ENCODE peak calls at places on chromosomes 13 and 19, in four cellular contexts. M is ovary; G is naive thymus-derived CD4-positive, alpha-beta T cell; Q is left ventricle myocardium inferior. V is an unnamed sample. For H3K27me3, the result is how much of the 10 kb centered on the place peaks cover.

GRCh38 chr19:39845621-39846175 is 481 bp downstream of the FBL start:
- DNase-seq in Q (no peak), M (no peak), G (no peak), V (no peak)

GRCh38 chr19:21092107-21092506 is 10.1 kb downstream of the ZNF714 start:
- DNase-seq in G (no peak), Q (no peak), M (no peak), V (no peak)

GRCh38 chr19:37329686-37330085 is 41.2 kb upstream of the ZNF527 start:
- DNase-seq in M (no peak), G (no peak), Q (no peak), V (no peak)

GRCh38 chr13:60164490-60164889 is 762 bp upstream of the DIAPH3 start:
- DNase-seq in G (no peak), Q (no peak), M (peak), V (no peak)

GRCh38 chr19:18736415-18737336 is 53.2 kb downstream of the CRTC1 start:
- DNase-seq in M (no peak), G (no peak), Q (no peak), V (no peak)

GRCh38 chr13:32086791-32087441 is 55.3 kb downstream of the FRY start:
- DNase-seq in G (no peak), M (no peak), Q (no peak), V (no peak)

GRCh38 chr19:2624537-2625091 is 77.9 kb downstream of the GNG7 start:
- DNase-seq in G (no peak), Q (peak), M (no peak), V (no peak)

GRCh38 chr13:29543230-29544215 is 52.0 kb downstream of the SLC7A1 start:
- DNase-seq in G (no peak), M (no peak), Q (no peak), V (peak)

GRCh38 chr13:22210134-22210930 is 539.5 kb downstream of the FGF9 start:
- DNase-seq in Q (no peak), G (no peak), M (no peak), V (no peak)

GRCh38 chr13:22214184-22214583 is 543.3 kb downstream of the FGF9 start:
- DNase-seq in Q (no peak), G (peak), M (no peak), V (no peak)

GRCh38 chr13:22211876-22212275 is 541.0 kb downstream of the FGF9 start:
- DNase-seq in G (no peak), M (no peak), Q (no peak), V (no peak)

GRCh38 chr13:22212576-22212975 is 541.7 kb downstream of the FGF9 start:
- DNase-seq in M (no peak), G (no peak), Q (no peak), V (no peak)
- H3K27me3 ChIP-seq in M (under half), G (under half), Q (under half), V (under half)

DNA sequence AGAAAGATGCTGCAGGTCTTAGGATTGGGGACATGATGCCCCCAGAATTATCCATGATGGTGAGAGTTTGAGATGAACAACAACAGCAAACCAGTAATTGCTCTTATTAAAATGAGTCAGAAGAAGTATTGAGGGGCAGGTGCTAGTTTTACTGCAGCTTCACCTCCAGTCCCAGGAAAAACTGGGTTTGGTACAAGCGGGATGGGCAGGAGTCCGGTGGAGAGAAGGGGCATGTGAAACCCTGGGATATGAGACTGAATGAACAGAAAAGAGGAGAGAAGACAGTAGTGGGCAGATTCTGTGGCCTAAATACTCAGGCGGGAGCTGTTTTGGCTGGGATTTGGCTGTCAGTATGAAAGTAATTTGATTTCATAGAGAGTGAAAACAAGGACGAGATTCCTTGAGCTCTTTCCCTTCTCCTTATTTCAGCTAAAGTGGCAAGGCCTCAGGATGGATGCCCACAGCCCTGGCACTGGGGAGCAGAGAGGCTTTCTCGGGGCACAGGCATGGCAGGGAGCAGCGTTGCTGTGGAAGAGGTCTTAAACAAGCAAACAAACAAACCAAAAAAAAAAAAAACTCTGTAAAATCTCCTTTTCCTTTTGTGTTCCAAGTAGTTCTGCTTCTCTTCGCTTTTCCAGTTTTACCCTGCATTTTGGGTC is 30.7 kb downstream of the NFIX start:
- DNase-seq in Q (no peak), M (no peak), G (no peak), V (no peak)
- H3K4me3 ChIP-seq in Q (peak), M (peak), G (no peak), V (no peak)

DNA sequence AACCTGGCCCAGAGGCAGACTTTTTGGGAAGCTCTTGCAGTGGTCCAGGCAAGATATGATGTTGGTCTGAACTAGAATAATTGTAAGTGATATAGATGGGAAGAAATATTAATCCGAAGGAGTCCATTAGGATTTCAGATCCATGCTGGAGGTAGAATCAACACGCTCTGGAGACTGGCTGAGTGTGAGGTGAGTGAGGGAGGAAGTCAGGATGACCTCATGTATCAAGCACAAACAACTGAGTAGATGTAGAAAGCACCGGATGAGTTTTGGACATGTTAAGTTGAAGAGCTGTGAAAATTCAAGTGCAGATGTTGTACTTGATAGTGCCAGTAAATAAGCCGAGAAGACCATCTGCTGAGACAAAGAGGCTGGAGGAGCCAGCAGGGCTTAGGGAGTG is 5.2 kb upstream of the CNMD start:
- DNase-seq in M (no peak), G (no peak), Q (no peak), V (no peak)
- H3K27me3 ChIP-seq in M (under half), G (under half), Q (half or more), V (under half)

GRCh38 chr19:12270854-12271253 is 23.8 kb downstream of the ZNF44 start:
- DNase-seq in G (no peak), M (no peak), Q (no peak), V (no peak)
- H3K4me3 ChIP-seq in G (no peak), M (no peak), Q (no peak), V (no peak)

DNA sequence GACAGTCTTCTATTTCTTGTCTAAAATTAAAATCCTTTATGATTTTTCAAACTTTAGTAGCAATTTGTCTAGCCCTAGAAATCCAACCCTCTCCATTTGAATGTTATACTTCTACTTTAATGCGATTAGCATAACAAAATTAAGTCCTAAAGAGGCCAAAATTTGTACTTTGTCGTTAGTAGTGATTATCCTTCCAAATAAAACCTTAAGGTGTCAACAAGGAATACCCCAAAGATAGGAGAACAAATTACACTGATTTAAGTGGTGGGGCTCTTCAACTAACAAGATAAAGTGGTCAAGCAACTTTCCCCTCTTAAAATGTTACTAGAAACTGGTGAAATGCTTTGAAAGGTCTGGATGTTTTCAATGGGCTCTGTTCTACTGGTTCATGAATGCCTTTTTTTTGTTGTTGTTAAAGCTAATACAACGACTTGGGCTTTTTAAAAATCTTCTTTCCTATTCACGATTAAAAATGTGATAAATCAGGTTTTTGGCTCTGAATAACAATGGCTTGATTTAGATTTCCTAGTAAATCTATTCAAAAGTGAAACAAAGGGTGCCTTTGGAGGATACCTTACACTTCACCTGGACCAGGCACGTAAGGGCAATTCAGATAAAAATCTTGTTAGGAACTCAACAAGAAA is 3.3 kb downstream of the SOX21 start:
- DNase-seq in G (no peak), Q (no peak), M (no peak), V (no peak)
- H3K27me3 ChIP-seq in G (under half), Q (half or more), M (under half), V (half or more)

DNA sequence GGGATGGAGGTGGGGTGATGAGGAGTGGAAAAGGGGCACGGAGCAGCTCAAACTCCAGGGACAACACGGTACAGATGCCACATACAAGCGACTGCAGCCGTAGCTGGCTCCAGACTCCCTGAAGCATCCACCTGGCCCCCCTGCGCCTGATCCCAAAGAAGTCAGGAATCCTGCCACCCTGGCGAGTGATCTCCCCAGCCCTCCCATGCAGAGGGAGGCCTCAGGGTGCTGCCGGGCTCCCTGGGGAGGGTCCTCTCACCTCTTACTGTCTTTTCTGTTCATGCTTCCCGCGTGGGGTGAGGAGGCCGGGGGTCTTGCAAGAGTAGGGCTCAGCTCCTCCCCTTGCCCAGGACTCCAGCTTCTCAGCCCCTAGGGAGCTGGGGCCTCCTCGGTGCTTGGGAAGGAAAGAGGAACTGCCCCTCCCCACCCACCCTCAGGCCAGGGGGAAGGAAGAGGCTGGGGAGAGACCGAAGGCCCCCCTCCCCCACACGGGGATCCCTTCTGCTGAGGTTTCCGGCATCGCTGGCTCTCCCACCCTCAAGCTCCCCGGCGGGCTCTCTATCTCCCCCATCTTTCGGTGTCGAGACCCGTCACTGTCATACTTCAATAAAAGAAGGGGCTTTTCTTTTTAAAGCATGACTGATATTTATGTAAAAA is at the start of gene RASGRP4:
- DNase-seq in G (no peak), Q (peak), M (no peak), V (peak)
- H3K4me3 ChIP-seq in G (no peak), Q (peak), M (no peak), V (peak)

DNA sequence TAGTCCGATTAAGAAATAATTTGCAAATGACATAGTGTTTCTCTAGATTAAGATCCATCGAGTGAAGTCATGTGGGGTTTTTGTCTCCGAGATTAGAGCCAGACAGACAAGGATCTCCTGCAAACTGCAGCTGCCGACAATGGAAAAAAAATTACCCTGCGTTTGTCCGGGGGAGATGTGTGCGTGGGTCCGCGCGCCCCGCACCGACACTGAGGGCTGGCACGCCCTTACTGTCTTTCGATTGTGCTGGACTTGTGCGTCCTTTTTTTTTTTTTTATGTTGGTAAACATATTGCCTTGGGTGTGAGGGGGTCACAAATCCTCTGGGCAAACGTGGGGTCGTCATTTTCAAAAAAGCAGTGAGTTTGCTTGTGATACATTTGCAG is 11.9 kb upstream of the SOX1 start:
- DNase-seq in G (no peak), Q (no peak), M (no peak), V (no peak)
- H3K27me3 ChIP-seq in G (under half), Q (half or more), M (under half), V (half or more)

DNA sequence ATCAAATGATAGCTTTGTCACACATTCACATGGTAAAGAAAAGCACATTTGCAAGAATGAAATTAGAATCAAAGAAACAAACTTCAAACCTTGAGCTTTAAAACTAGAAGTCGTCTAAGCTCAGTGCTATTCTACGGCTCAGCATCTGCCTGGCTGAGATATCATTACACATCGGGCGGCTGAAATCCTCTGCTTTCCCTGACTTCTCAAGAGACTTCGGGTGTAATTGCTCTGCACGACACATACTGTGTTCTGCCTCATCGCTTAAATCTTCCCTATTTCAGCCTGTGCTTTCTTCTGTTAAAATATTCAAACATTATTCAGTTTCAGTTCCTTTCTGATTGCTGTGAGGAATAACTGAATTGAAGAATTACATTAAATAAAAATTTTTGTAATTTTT is 265.3 kb downstream of the NALCN start:
- DNase-seq in G (no peak), M (no peak), Q (no peak), V (no peak)
- H3K4me3 ChIP-seq in G (no peak), M (no peak), Q (no peak), V (no peak)

GRCh38 chr13:27820524-27821482 is 28.5 kb downstream of the GSX1 start:
- DNase-seq in M (no peak), G (no peak), Q (no peak), V (no peak)
- H3K27me3 ChIP-seq in M (under half), G (under half), Q (half or more), V (half or more)

GRCh38 chr13:114244637-114245036 is 9.9 kb downstream of the CDC16 start:
- DNase-seq in Q (no peak), M (no peak), G (no peak), V (no peak)
- H3K4me3 ChIP-seq in Q (no peak), M (no peak), G (no peak), V (no peak)

V was measured in HL-60.